ENCODE peak calls at places on chromosomes 16 and 17, in eight cellular contexts. A is stimulated activated naive B cell treated with anti-CD40 and anti-IgM and Interleukin-4, amounts not matched to agents 10 μg/mL and 1 μg/mL and 100 μg/mL, for 72 hours; H is A549; V is stimulated activated CD4-positive, alpha-beta T cell treated with anti-CD3 and anti-CD28 coated beads, Interleukin-1b, Interleukin-23, amount 100 ng/mL, for 24 hours; C is pulmonary artery endothelial cell; D is WERI-Rb-1; Y is KBM-7; M is activated naive CD4-positive, alpha-beta T cell. W is an unnamed sample.
A peak's percentile ranks its signal among the peaks of the same experiment; 100 is the strongest.

GRCh38 chr17:66275651-66276050 is 26.8 kb upstream of the PRKCA start:
- DNase-seq in A (no peak), D (no peak), C (peak; percentile 92), V (no peak), Y (no peak), H (peak; percentile 98), M (no peak), W (no peak)

GRCh38 chr16:26197707-26198106 is 505.9 kb downstream of the HS3ST4 start:
- DNase-seq in H (no peak), Y (no peak), D (no peak), V (no peak), A (no peak), M (no peak), C (no peak), W (no peak)

GRCh38 chr16:3444032-3444388 is 530 bp downstream of the NAA60 start:
- DNase-seq in H (no peak), Y (peak; percentile 74), V (no peak), D (peak; percentile 17), A (peak; percentile 48), M (no peak), C (peak; percentile 65), W (no peak)

GRCh38 chr17:20300399-20301037 is 166.8 kb downstream of the LGALS9B start:
- DNase-seq in V (no peak), M (no peak), Y (no peak), D (no peak), H (no peak), A (no peak), C (no peak), W (no peak)

GRCh38 chr17:7704601-7705268 is at the start of gene EFNB3:
- DNase-seq in H (peak; percentile 33), V (no peak), Y (peak; percentile 53), D (peak; percentile 73), M (no peak), A (no peak), C (no peak), W (no peak)

GRCh38 chr16:50534091-50534490 is 14.1 kb upstream of the NKD1 start:
- DNase-seq in A (no peak), C (no peak), Y (no peak), V (no peak), M (no peak), H (no peak), D (no peak), W (no peak)

GRCh38 chr17:29278692-29279091 is 15.3 kb downstream of the NUFIP2 start:
- DNase-seq in H (no peak), Y (no peak), M (no peak), C (no peak), D (no peak), V (no peak), A (no peak), W (no peak)

GRCh38 chr17:33049781-33050414 is 58.3 kb downstream of the SPACA3 start:
- DNase-seq in V (peak; percentile 15), A (peak; percentile 4), D (peak; percentile 48), H (peak; percentile 76), M (no peak), Y (peak; percentile 40), C (no peak), W (peak; percentile 50)

GRCh38 chr17:81294512-81295030 is 536 bp downstream of the SLC38A10 start:
- DNase-seq in Y (peak; percentile 25), V (no peak), M (no peak), A (no peak), D (no peak), C (no peak), H (peak; percentile 53), W (peak; percentile 21)

GRCh38 chr17:55641559-55642160 is 81.0 kb downstream of the TMEM100 start:
- DNase-seq in D (peak; percentile 90), C (peak; percentile 46), Y (peak; percentile 62), M (no peak), V (no peak), H (peak; percentile 20), A (peak; percentile 5), W (peak; percentile 75)

GRCh38 chr16:30794634-30795033 is 7.6 kb upstream of the ZNF629 start:
- DNase-seq in A (no peak), C (no peak), M (no peak), H (no peak), Y (no peak), D (no peak), V (no peak), W (no peak)

GRCh38 chr17:17303847-17304490 is 796 bp downstream of the NT5M start:
- DNase-seq in H (no peak), C (no peak), D (no peak), V (no peak), A (no peak), Y (no peak), M (no peak), W (no peak)

GRCh38 chr16:15031596-15031995 is 24.3 kb downstream of the NTAN1 start:
- DNase-seq in V (no peak), M (no peak), Y (no peak), C (no peak), A (no peak), D (no peak), H (no peak), W (no peak)

W was measured in heart right ventricle.